ENCODE peak calls at places on chromosomes 1 and 21, in seven cellular contexts. E is activated T-helper 1 cell treated with anti-CD3 and anti-CD28 coated beads, Interleukin-2, amount 50 U/mL, for 16 hours; B is EL; X is ELR; Z is AG20443; F is NCI-H345; J is stimulated activated CD8-positive, alpha-beta memory T cell treated with anti-CD3 and anti-CD28 coated beads, Interleukin-7, amount 100 ng/mL, for 1 hour. O is an unnamed sample.

GRCh38 chr21:39141502-39141901 is 41.7 kb downstream of the PSMG1 start:
- DNase-seq in F (peak), B (peak), X (peak), J (no peak), Z (peak), E (no peak), O (no peak)

GRCh38 chr21:39451332-39452206 is at the start of gene SH3BGR:
- DNase-seq in E (no peak), Z (peak), B (no peak), F (no peak), J (no peak), X (no peak), O (no peak)

GRCh38 chr1:243301059-243301458 is 45.2 kb downstream of the SDCCAG8 start:
- DNase-seq in X (no peak), Z (no peak), B (no peak), F (no peak), E (no peak), J (no peak), O (no peak)

GRCh38 chr1:60279798-60280197 is 206.2 kb upstream of the C1orf87 start:
- DNase-seq in F (no peak), X (peak), E (no peak), J (no peak), B (peak), Z (peak), O (no peak)

GRCh38 chr1:85575363-85575995 is 5.1 kb upstream of the CCN1 start:
- DNase-seq in E (no peak), J (no peak), B (peak), Z (no peak), F (no peak), X (no peak), O (no peak)

GRCh38 chr1:202618387-202619022 is 91.7 kb downstream of the SYT2 start:
- DNase-seq in F (no peak), J (no peak), B (peak), Z (peak), X (peak), E (no peak), O (no peak)

GRCh38 chr1:108082741-108083562 is 117.2 kb downstream of the SLC25A24 start:
- DNase-seq in E (no peak), B (no peak), F (no peak), X (no peak), J (no peak), Z (no peak), O (no peak)

GRCh38 chr1:206918076-206918475 is 3.7 kb downstream of the FCMR start:
- DNase-seq in F (no peak), E (no peak), B (no peak), X (no peak), J (no peak), Z (no peak), O (no peak)

GRCh38 chr1:156421062-156421938 is 52.3 kb downstream of the RHBG start:
- DNase-seq in F (peak), Z (peak), X (peak), J (peak), B (peak), E (peak), O (peak)

GRCh38 chr21:36079010-36079649 is 9.3 kb downstream of the CBR1 start:
- DNase-seq in J (no peak), F (no peak), X (no peak), E (no peak), B (no peak), Z (no peak), O (no peak)

GRCh38 chr1:87449348-87449963 is 120.8 kb downstream of the LMO4 start:
- DNase-seq in Z (no peak), B (no peak), F (peak), X (no peak), E (no peak), J (no peak), O (no peak)

GRCh38 chr1:201404016-201404598 is 5.0 kb upstream of the LAD1 start:
- DNase-seq in F (no peak), E (no peak), J (no peak), B (no peak), Z (no peak), X (no peak), O (no peak)

GRCh38 chr1:111990878-111991760 is 1.7 kb upstream of the KCND3 start:
- DNase-seq in J (no peak), E (no peak), F (peak), B (peak), Z (peak), X (peak), O (no peak)

GRCh38 chr1:6373961-6374720 is 19.4 kb downstream of the ACOT7 start:
- DNase-seq in Z (no peak), E (no peak), F (peak), X (no peak), J (no peak), B (no peak), O (no peak)

GRCh38 chr1:156233421-156234127 is 8.4 kb upstream of the BGLAP start:
- DNase-seq in Z (peak), E (no peak), X (peak), J (no peak), F (no peak), B (peak), O (no peak)

GRCh38 chr1:38213720-38214367 is 167.3 kb upstream of the POU3F1 start:
- DNase-seq in E (no peak), J (no peak), Z (no peak), X (no peak), B (no peak), F (no peak), O (no peak)

GRCh38 chr1:42469727-42470126 is 6.6 kb downstream of the CCDC30 start:
- DNase-seq in X (no peak), F (no peak), B (no peak), J (no peak), Z (no peak), E (no peak), O (no peak)

GRCh38 chr1:25220666-25221065 is 11.6 kb downstream of the SYF2 start:
- DNase-seq in J (no peak), E (no peak), Z (no peak), F (no peak), B (no peak), X (no peak), O (no peak)

GRCh38 chr1:42240964-42241755 is 76.6 kb upstream of the GUCA2A start:
- DNase-seq in X (peak), E (no peak), Z (peak), J (no peak), B (peak), F (no peak), O (no peak)

GRCh38 chr21:25916226-25916625 is 181.5 kb downstream of the GABPA start:
- DNase-seq in F (no peak), Z (no peak), E (no peak), B (no peak), J (no peak), X (no peak), O (no peak)

GRCh38 chr1:245875581-245876263 is 631.4 kb downstream of the SMYD3 start:
- DNase-seq in Z (no peak), F (no peak), B (no peak), J (no peak), X (no peak), E (no peak), O (no peak)

GRCh38 chr1:35062518-35063196 is 16.5 kb upstream of the ZMYM1 start:
- DNase-seq in X (peak), J (no peak), B (peak), Z (no peak), E (no peak), F (no peak), O (no peak)

GRCh38 chr21:45575304-45575992 is 33.2 kb upstream of the SLC19A1 start:
- DNase-seq in B (no peak), E (no peak), Z (no peak), F (no peak), X (no peak), J (no peak), O (no peak)

GRCh38 chr21:26683996-26684395 is 110.9 kb upstream of the CYYR1 start:
- DNase-seq in E (no peak), F (no peak), J (no peak), Z (no peak), X (no peak), B (no peak), O (no peak)

GRCh38 chr21:16519656-16520055 is 789.9 kb downstream of the USP25 start:
- DNase-seq in F (no peak), X (no peak), B (no peak), J (no peak), Z (no peak), E (no peak), O (no peak)

GRCh38 chr1:32997381-32997891 is 32.8 kb upstream of the RNF19B start:
- DNase-seq in B (peak), F (no peak), X (peak), Z (peak), E (no peak), J (no peak), O (no peak)

GRCh38 chr1:58622571-58622970 is 45.5 kb upstream of the TACSTD2 start:
- DNase-seq in J (no peak), X (no peak), Z (no peak), E (no peak), F (no peak), B (no peak), O (no peak)

GRCh38 chr1:208497866-208498541 is 253.8 kb upstream of the PLXNA2 start:
- DNase-seq in F (no peak), X (no peak), E (no peak), Z (no peak), B (no peak), J (no peak), O (no peak)

GRCh38 chr1:16625497-16626408 is 12.4 kb upstream of the NBPF1 start:
- DNase-seq in J (no peak), X (no peak), F (no peak), Z (no peak), B (no peak), E (no peak), O (no peak)

O was measured in central memory CD8-positive, alpha-beta T cell.